ENCODE peak calls at places on chromosome 11, in eight cellular contexts. N is Peyer's patch, J is neural progenitor cell, V is OCI-LY7, Y is spleen, W is psoas muscle, X is heart left ventricle, C is keratinocyte. U is an unnamed sample. For H3K36me3, the result is how much of the 10 kb centered on the place peaks cover.

GRCh38 chr11:44308923-44309482 is 936 bp downstream of the ALX4 start:
- DNase-seq in W (no peak), X (no peak), V (no peak), N (no peak), J (peak), Y (no peak), C (no peak), U (no peak)

GRCh38 chr11:126655807-126656128 is 300.3 kb downstream of the ST3GAL4 start:
- DNase-seq in X (no peak), W (no peak), N (no peak), Y (no peak), C (no peak), J (no peak), V (no peak), U (no peak)

GRCh38 chr11:78828582-78829520 is 254.2 kb upstream of the NARS2 start:
- DNase-seq in X (no peak), C (no peak), J (no peak), W (no peak), N (no peak), Y (no peak), V (no peak), U (no peak)

GRCh38 chr11:3093281-3094191 is 36.3 kb upstream of the CARS1 start:
- DNase-seq in X (no peak), V (no peak), W (no peak), C (no peak), J (peak), Y (no peak), N (no peak), U (no peak)

GRCh38 chr11:37259734-37260133 is 661.7 kb upstream of the RAG2 start:
- DNase-seq in X (no peak), Y (no peak), W (no peak), V (no peak), J (no peak), C (no peak), N (no peak), U (no peak)

GRCh38 chr11:125451400-125452124 is 44.5 kb downstream of the FEZ1 start:
- DNase-seq in J (peak), C (no peak), V (no peak), N (peak), X (peak), W (peak), Y (no peak), U (no peak)

GRCh38 chr11:118339281-118340045 is 3.0 kb downstream of the CD3D start:
- DNase-seq in V (no peak), Y (no peak), N (no peak), X (no peak), J (no peak), C (no peak), W (no peak), U (no peak)

GRCh38 chr11:76164861-76165751 is 41.2 kb downstream of the WNT11 start:
- DNase-seq in J (no peak), C (no peak), Y (no peak), N (no peak), W (no peak), V (no peak), X (peak), U (no peak)

GRCh38 chr11:57230797-57231538 is 6.1 kb downstream of the APLNR start:
- DNase-seq in W (no peak), X (no peak), Y (no peak), V (no peak), C (no peak), J (peak), N (no peak), U (no peak)

GRCh38 chr11:72445423-72445822 is 11.1 kb upstream of the CLPB start:
- DNase-seq in X (no peak), J (no peak), N (no peak), V (no peak), C (no peak), Y (no peak), W (no peak), U (no peak)

GRCh38 chr11:29029452-29029851 is 921.3 kb downstream of the METTL15 start:
- DNase-seq in W (no peak), X (no peak), C (no peak), J (no peak), V (no peak), Y (no peak), N (no peak), U (no peak)

GRCh38 chr11:34149786-34150185 is 44.4 kb downstream of the NAT10 start:
- DNase-seq in J (peak), Y (no peak), C (no peak), N (no peak), V (no peak), X (no peak), W (no peak), U (no peak)

GRCh38 chr11:73382747-73383146 is 6.5 kb downstream of the RELT start:
- DNase-seq in W (no peak), X (no peak), V (peak), C (no peak), N (peak), J (no peak), Y (no peak), U (no peak)

GRCh38 chr11:86919557-86920210 is 35.5 kb downstream of the FZD4 start:
- DNase-seq in Y (no peak), X (no peak), V (peak), J (peak), C (no peak), W (no peak), N (no peak), U (peak)

GRCh38 chr11:87290304-87290922 is 252.7 kb downstream of the TMEM135 start:
- DNase-seq in W (no peak), C (no peak), J (peak), X (no peak), V (peak), Y (no peak), N (no peak), U (peak)

GRCh38 chr11:86743223-86744118 is 56.9 kb upstream of the PRSS23 start:
- DNase-seq in N (no peak), X (peak), Y (no peak), V (no peak), J (no peak), C (peak), W (peak), U (no peak)

GRCh38 chr11:638616-639323 is 1.7 kb downstream of the DRD4 start:
- DNase-seq in N (no peak), W (no peak), J (peak), X (no peak), C (no peak), V (no peak), Y (no peak), U (no peak)

GRCh38 chr11:68447015-68447801 is 13.3 kb upstream of the PPP6R3 start:
- DNase-seq in C (no peak), Y (peak), X (peak), J (peak), N (peak), V (peak), W (peak), U (peak)

GRCh38 chr11:36231300-36231699 is 57.9 kb downstream of the COMMD9 start:
- DNase-seq in V (no peak), J (no peak), N (no peak), X (no peak), Y (no peak), C (no peak), W (no peak), U (no peak)

GRCh38 chr11:75565221-75565814 is 3.3 kb downstream of the SERPINH1 start:
- DNase-seq in X (peak), J (no peak), W (peak), N (no peak), C (no peak), Y (no peak), V (no peak), U (no peak)

GRCh38 chr11:21552910-21553309 is 640.0 kb upstream of the ANO5 start:
- DNase-seq in Y (no peak), W (no peak), J (no peak), V (no peak), N (no peak), X (no peak), C (no peak), U (no peak)

DNA sequence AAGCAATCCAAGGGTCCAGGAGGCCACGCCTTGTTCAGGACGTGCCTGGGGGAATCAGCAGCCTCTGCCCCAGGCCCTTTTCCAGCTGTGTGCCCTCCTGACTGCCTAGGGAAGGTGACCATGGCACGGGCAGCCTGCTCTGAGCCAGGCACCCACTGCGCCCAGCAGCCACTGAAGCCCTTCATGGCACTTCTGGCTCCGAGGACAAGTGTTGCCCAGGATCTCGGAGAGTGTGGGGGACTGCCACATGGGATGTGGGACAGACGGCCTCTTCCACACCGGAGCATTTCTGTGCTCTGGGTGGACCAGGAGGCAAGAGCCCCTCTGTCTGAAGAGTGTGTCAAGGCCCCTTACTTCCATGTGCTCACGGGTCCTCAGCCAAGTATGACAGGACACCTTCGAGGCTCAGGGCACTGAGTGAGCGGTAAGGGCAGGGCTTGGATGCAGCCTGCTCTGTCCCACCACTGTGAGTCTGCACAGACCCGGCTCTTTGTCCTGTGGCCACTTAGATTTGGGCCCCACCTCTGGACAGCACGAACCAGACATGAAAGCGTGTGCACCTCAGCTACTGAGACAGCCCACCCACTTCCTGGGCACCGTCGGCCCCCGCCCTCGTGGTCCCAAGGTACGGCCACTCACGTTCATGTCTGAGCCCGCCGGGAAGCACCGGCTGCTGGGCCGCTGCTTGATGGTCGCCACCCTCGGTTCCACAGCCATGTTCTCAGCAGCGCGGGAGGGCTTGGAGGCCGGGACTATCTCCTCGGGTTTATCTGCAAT is 93.6 kb downstream of the CTTN start:
- DNase-seq in W (no peak), N (no peak), V (no peak), J (no peak), X (peak), Y (peak), C (no peak), U (no peak)
- H3K36me3 ChIP-seq in W (under half), N (under half), V (under half), J (under half), X (under half), Y (under half), C (under half), U (under half)

GRCh38 chr11:123561046-123561781 is 93.2 kb downstream of the SCN3B start:
- DNase-seq in W (peak), N (no peak), J (peak), Y (no peak), X (peak), V (no peak), C (no peak), U (peak)
- H3K27ac ChIP-seq in W (no peak), N (no peak), J (no peak), Y (peak), X (peak), V (no peak), C (no peak), U (peak)

DNA sequence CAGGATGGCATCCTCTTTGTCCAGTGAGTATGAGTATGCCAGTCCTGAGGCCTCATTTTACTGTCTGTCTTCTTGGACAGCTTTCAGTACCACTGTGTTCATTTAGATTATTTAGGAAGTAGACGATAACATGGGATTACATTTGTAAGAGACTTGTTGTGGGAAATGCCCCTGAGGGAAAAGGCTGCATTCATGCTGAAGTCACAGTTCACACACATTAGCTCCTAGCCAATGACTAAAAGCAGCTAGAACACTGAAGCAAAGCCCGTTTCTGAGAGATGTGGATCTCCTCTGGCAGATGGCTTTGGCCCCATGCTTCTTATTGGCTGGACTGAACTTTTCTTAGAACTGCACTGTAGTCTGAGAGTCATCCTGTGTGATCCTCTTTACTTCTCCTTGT is 242.4 kb downstream of the FAM76B start:
- DNase-seq in Y (no peak), X (no peak), C (no peak), J (no peak), N (no peak), V (no peak), W (no peak), U (no peak)
- H3K36me3 ChIP-seq in Y (under half), X (under half), C (under half), J (under half), N (under half), V (under half), W (under half), U (under half)

GRCh38 chr11:19777032-19777341 is 64.3 kb downstream of the NAV2 start:
- DNase-seq in X (no peak), Y (no peak), N (no peak), W (no peak), C (no peak), V (no peak), J (peak), U (no peak)
- H3K27ac ChIP-seq in X (no peak), Y (no peak), N (no peak), W (no peak), C (no peak), V (no peak), J (no peak), U (no peak)

DNA sequence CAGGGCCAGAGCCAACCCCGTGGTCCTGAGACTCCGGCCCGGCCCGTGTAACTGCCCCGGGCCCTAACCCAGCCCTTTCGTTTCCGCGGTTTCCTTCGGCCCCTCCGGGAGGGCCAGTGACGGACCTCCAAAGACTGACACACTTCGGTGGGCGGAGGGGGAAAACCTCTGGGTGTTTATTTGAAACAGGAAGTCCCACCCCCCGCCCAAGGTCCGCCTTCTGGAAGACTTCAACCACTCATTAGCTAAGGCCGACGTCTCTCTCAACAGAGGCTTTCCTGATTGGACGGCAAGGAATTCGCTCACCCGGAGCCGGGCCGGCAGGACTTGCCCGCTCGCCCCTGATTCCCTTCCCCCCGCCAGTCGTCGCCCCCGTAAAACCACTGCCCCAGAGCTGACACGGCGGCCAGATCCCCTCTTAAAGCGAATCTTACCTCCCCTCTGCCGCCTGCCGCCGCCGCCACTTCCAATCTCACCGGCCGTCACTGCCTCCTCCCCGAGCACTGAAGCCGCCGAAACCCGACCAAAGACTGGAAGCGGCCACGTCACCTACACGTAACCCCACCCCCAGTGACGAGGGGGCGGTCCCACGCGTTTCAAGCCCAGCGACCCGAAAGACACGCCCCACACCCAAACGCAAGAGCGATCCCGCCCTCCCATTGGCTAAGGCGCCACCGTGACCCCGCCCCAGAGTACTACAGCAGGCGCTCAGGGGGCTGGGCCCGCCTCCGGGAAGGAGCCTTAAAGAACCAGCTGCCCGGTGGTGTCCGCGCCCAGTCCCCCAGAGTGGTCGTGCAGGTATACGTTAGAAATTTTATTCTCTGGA is at the start of gene STX5:
- DNase-seq in J (peak), W (peak), X (peak), Y (peak), C (peak), V (peak), N (peak), U (peak)
- H3K36me3 ChIP-seq in J (under half), W (half or more), X (under half), Y (under half), C (under half), V (half or more), N (under half), U (under half)

GRCh38 chr11:45657496-45658260 is 7.7 kb downstream of the CHST1 start:
- DNase-seq in Y (no peak), C (no peak), V (no peak), N (no peak), J (no peak), X (no peak), W (no peak), U (no peak)

GRCh38 chr11:45660717-45661416 is 4.6 kb downstream of the CHST1 start:
- DNase-seq in J (peak), Y (peak), N (no peak), C (no peak), W (no peak), X (no peak), V (no peak), U (no peak)

GRCh38 chr11:45659031-45659817 is 6.2 kb downstream of the CHST1 start:
- DNase-seq in X (no peak), Y (peak), W (no peak), N (no peak), C (no peak), V (no peak), J (no peak), U (no peak)

GRCh38 chr11:45659818-45660160 is 5.6 kb downstream of the CHST1 start:
- DNase-seq in W (no peak), Y (no peak), X (no peak), V (no peak), C (no peak), J (no peak), N (no peak), U (no peak)

GRCh38 chr11:45658292-45658991 is 7.0 kb downstream of the CHST1 start:
- DNase-seq in N (peak), J (peak), X (peak), C (no peak), W (peak), V (no peak), Y (peak), U (no peak)
- H3K27ac ChIP-seq in N (no peak), J (no peak), X (peak), C (no peak), W (peak), V (no peak), Y (peak), U (no peak)

DNA sequence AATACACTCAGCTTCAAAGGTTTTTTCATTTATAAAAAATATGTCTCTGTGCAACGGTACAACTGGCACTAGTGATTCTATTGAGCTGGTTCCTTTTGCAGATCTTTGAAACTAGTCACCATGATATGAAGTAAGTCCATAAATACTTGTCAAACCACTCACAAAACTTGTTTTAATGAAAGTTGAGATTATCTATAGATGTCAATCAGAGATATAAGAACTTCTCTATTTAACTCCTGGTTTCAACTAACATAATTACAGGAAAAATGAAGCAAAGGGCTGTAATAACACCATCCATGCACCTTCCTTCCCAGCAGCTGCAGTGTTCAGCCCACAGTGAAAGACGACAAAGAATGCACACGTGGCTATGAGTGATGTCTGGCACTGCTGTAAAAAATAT is 44.7 kb downstream of the TMEM123 start:
- DNase-seq in W (no peak), C (no peak), J (no peak), N (no peak), V (no peak), X (no peak), Y (no peak), U (no peak)
- H3K36me3 ChIP-seq in W (under half), C (under half), J (under half), N (under half), V (half or more), X (under half), Y (under half), U (under half)

U was measured in Karpas-422.